ENCODE peak calls at places on chromosomes 7 and 10, in four cellular contexts. V is T-helper 17 cell, M is GM12891, T is NCI-H2171 treated with DMSO at 0.1 percent for 48 hours. Z is an unnamed sample.

GRCh38 chr10:7475954-7476353 is 65.1 kb upstream of the SFMBT2 start:
- DNase-seq in M (no peak), V (no peak), T (no peak), Z (no peak)

GRCh38 chr10:43867667-43868361 is 219.1 kb upstream of the ZNF32 start:
- DNase-seq in T (no peak), V (no peak), M (no peak), Z (no peak)

GRCh38 chr10:102613286-102613685 is 31.0 kb upstream of the TRIM8 start:
- DNase-seq in V (no peak), M (no peak), T (no peak), Z (no peak)

GRCh38 chr10:80462986-80463741 is 9.1 kb downstream of the TSPAN14 start:
- DNase-seq in M (no peak), T (peak), V (no peak), Z (no peak)

GRCh38 chr7:74470504-74470903 is 16.8 kb downstream of the GTF2IRD1 start:
- DNase-seq in T (no peak), V (no peak), M (no peak), Z (no peak)

GRCh38 chr7:118306771-118307170 is 82.3 kb downstream of the ANKRD7 start:
- DNase-seq in M (no peak), T (no peak), V (no peak), Z (no peak)

GRCh38 chr10:21292763-21293517 is 232.5 kb downstream of the SKIDA1 start:
- DNase-seq in T (peak), M (no peak), V (no peak), Z (no peak)

GRCh38 chr7:7274782-7275181 is 92.4 kb downstream of the C1GALT1 start:
- DNase-seq in M (no peak), T (peak), V (no peak), Z (no peak)

GRCh38 chr7:67618569-67619543 is 622.2 kb downstream of the TYW1 start:
- DNase-seq in M (no peak), T (peak), V (no peak), Z (no peak)

GRCh38 chr10:10796061-10796773 is 221.5 kb upstream of the CELF2 start:
- DNase-seq in T (no peak), M (no peak), V (no peak), Z (no peak)

GRCh38 chr10:101749511-101750016 is 26.4 kb downstream of the FGF8 start:
- DNase-seq in V (no peak), T (no peak), M (no peak), Z (no peak)

GRCh38 chr7:108468246-108468645 is 12.0 kb upstream of the NRCAM start:
- DNase-seq in V (no peak), M (no peak), T (no peak), Z (no peak)

GRCh38 chr10:95739046-95739445 is 16.9 kb upstream of the ENTPD1 start:
- DNase-seq in M (no peak), T (no peak), V (no peak), Z (no peak)

GRCh38 chr7:84813376-84813775 is 373.5 kb downstream of the SEMA3D start:
- DNase-seq in T (no peak), M (no peak), V (no peak), Z (no peak)

GRCh38 chr7:47578581-47579270 is 3.2 kb downstream of the TNS3 start:
- DNase-seq in V (no peak), M (no peak), T (no peak), Z (no peak)

GRCh38 chr7:5595545-5596045 is 172.0 kb upstream of the TNRC18 start:
- DNase-seq in V (no peak), T (no peak), M (no peak), Z (peak)

GRCh38 chr10:87817291-87817872 is 644 bp downstream of the ATAD1 start:
- DNase-seq in T (no peak), V (no peak), M (no peak), Z (no peak)

GRCh38 chr10:28595618-28596017 is 62.7 kb downstream of the WAC start:
- DNase-seq in T (no peak), V (no peak), M (no peak), Z (no peak)

GRCh38 chr10:794382-794956 is 105.0 kb upstream of the DIP2C start:
- DNase-seq in T (peak), M (no peak), V (no peak), Z (no peak)

GRCh38 chr10:48523820-48524758 is 80.8 kb downstream of the ARHGAP22 start:
- DNase-seq in M (peak), V (no peak), T (peak), Z (peak)

GRCh38 chr7:17275749-17276671 is 22.4 kb upstream of the AHR start:
- DNase-seq in V (no peak), M (no peak), T (no peak), Z (no peak)

GRCh38 chr10:119377905-119378736 is 164.4 kb downstream of the RGS10 start:
- DNase-seq in M (no peak), T (no peak), V (no peak), Z (no peak)

GRCh38 chr10:84140036-84140379 is 699 bp downstream of the GHITM start:
- DNase-seq in V (no peak), M (no peak), T (no peak), Z (no peak)

GRCh38 chr7:495326-495725 is 24.3 kb downstream of the PDGFA start:
- DNase-seq in T (no peak), V (no peak), M (no peak), Z (no peak)

GRCh38 chr10:86733260-86733671 is 23.2 kb upstream of the BMPR1A start:
- DNase-seq in V (no peak), M (no peak), T (no peak), Z (no peak)

GRCh38 chr10:69908071-69908470 is 106.4 kb downstream of the COL13A1 start:
- DNase-seq in M (no peak), T (no peak), V (no peak), Z (no peak)

GRCh38 chr7:127874951-127875608 is 156.2 kb downstream of the LRRC4 start:
- DNase-seq in M (no peak), V (no peak), T (no peak), Z (no peak)

GRCh38 chr7:3859436-3859835 is 558.4 kb downstream of the SDK1 start:
- DNase-seq in V (no peak), M (no peak), T (no peak), Z (no peak)

GRCh38 chr10:13987472-13987871 is 343.3 kb downstream of the FRMD4A start:
- DNase-seq in M (no peak), V (no peak), T (no peak), Z (no peak)

GRCh38 chr10:83724471-83725241 is 414.7 kb upstream of the GHITM start:
- DNase-seq in M (peak), V (no peak), T (no peak), Z (peak)

GRCh38 chr7:11330717-11331116 is 357.0 kb downstream of the PHF14 start:
- DNase-seq in V (no peak), M (no peak), T (no peak), Z (no peak)

GRCh38 chr10:62166331-62167154 is 102.1 kb downstream of the RTKN2 start:
- DNase-seq in M (peak), T (no peak), V (no peak), Z (peak)

GRCh38 chr7:81175291-81175942 is 256.6 kb upstream of the SEMA3C start:
- DNase-seq in V (no peak), M (no peak), T (no peak), Z (no peak)

GRCh38 chr10:63456437-63457210 is 9.2 kb downstream of the JMJD1C start:
- DNase-seq in M (no peak), T (no peak), V (no peak), Z (no peak)

GRCh38 chr7:156907656-156908055 is 14.7 kb upstream of the LMBR1 start:
- DNase-seq in T (no peak), M (no peak), V (no peak), Z (no peak)